ENCODE peak calls at places on chromosomes 7 and 10, in five cellular contexts. K is activated T-helper 9 cell treated with anti-CD3 and anti-CD28 coated beads, Interleukin-2, amount 50 U/mL, for 16 hours; P is left cardiac atrium; L is COR-L47; W is stimulated activated CD4-positive, alpha-beta T cell treated with anti-CD3 and anti-CD28 coated beads, TNF-alpha, amount 100 ng/mL, for 4 hours. Z is an unnamed sample.

GRCh38 chr10:102785818-102786217 is 42.1 kb downstream of the WBP1L start:
- DNase-seq in K (no peak), P (no peak), L (no peak), W (no peak), Z (no peak)

GRCh38 chr10:112565434-112566053 is 118.5 kb downstream of the VTI1A start:
- DNase-seq in K (no peak), P (no peak), L (peak), W (no peak), Z (no peak)

GRCh38 chr10:26994743-26995142 is 105.6 kb downstream of the ANKRD26 start:
- DNase-seq in K (no peak), P (no peak), L (no peak), W (no peak), Z (no peak)

GRCh38 chr10:101143354-101143648 is 12.2 kb downstream of the TLX1 start:
- DNase-seq in K (no peak), P (no peak), L (no peak), W (no peak), Z (no peak)

GRCh38 chr10:94777886-94778458 is 15.5 kb downstream of the CYP2C19 start:
- DNase-seq in K (no peak), P (no peak), L (no peak), W (no peak), Z (no peak)

GRCh38 chr10:5976689-5977470 is 463 bp downstream of the IL15RA start:
- DNase-seq in K (peak), P (peak), L (no peak), W (peak), Z (no peak)

GRCh38 chr10:84447701-84448400 is 119.5 kb downstream of the CCSER2 start:
- DNase-seq in K (no peak), P (no peak), L (no peak), W (no peak), Z (no peak)

GRCh38 chr10:29618341-29619171 is 16.2 kb downstream of the SVIL start:
- DNase-seq in K (no peak), P (peak), L (no peak), W (no peak), Z (no peak)

GRCh38 chr7:29132980-29133379 is 13.4 kb downstream of the CPVL start:
- DNase-seq in K (no peak), P (no peak), L (no peak), W (no peak), Z (no peak)

GRCh38 chr7:40763319-40764287 is 628.8 kb downstream of the SUGCT start:
- DNase-seq in K (no peak), P (no peak), L (no peak), W (no peak), Z (no peak)

GRCh38 chr10:120607710-120608703 is 151.0 kb downstream of the PLPP4 start:
- DNase-seq in K (no peak), P (no peak), L (no peak), W (no peak), Z (no peak)

GRCh38 chr10:99927719-99928280 is 81.9 kb downstream of the DNMBP start:
- DNase-seq in K (no peak), P (no peak), L (no peak), W (no peak), Z (no peak)

GRCh38 chr10:127910464-127910770 is 3.5 kb downstream of the PTPRE start:
- DNase-seq in K (no peak), P (no peak), L (no peak), W (no peak), Z (no peak)

GRCh38 chr10:57638411-57638810 is 629.3 kb downstream of the IPMK start:
- DNase-seq in K (no peak), P (no peak), L (peak), W (no peak), Z (no peak)

Z was measured in thoracic aorta.